ENCODE peak calls at places on chromosomes 12 and 14, in ten cellular contexts. H is pulmonary artery endothelial cell; F is neural crest cell; A is pancreas; C is effector CD8-positive, alpha-beta T cell; B is GM10248; N is A549; W is kidney tubule cell; P is activated T-cell treated with anti-CD3 and anti-CD28 coated beads, Interleukin-2, amount 50 U/mL, for 4 hours; D is occipital lobe. M is an unnamed sample.

GRCh38 chr14:91872011-91872476 is 4.7 kb upstream of the TC2N start:
- DNase-seq in B (peak; percentile 57), D (no peak), P (peak; percentile 53), W (peak; percentile 37), F (no peak), C (no peak), H (no peak), A (peak; percentile 82), N (no peak), M (no peak)

GRCh38 chr14:35365130-35366047 is 39.2 kb downstream of the NFKBIA start:
- DNase-seq in F (no peak), A (peak; percentile 32), H (peak; percentile 62), D (peak; percentile 42), N (peak; percentile 77), P (peak; percentile 62), C (no peak), B (peak; percentile 69), W (peak; percentile 96), M (peak; percentile 85)

GRCh38 chr14:99788713-99789112 is 4.5 kb upstream of the EML1 start:
- DNase-seq in C (no peak), B (no peak), D (no peak), W (no peak), F (no peak), H (no peak), N (no peak), P (no peak), A (no peak), M (no peak)

GRCh38 chr12:56220611-56221232 is 1.0 kb downstream of the RNF41 start:
- DNase-seq in N (no peak), P (no peak), A (no peak), F (no peak), D (no peak), W (peak; percentile 35), C (no peak), H (no peak), B (no peak), M (peak; percentile 43)

GRCh38 chr14:92549853-92550244 is 36.3 kb downstream of the RIN3 start:
- DNase-seq in D (no peak), H (no peak), P (no peak), F (no peak), C (no peak), N (no peak), B (no peak), A (peak; percentile 28), W (no peak), M (peak; percentile 69)

GRCh38 chr12:46874642-46875041 is 48.8 kb upstream of the SLC38A4 start:
- DNase-seq in F (no peak), A (no peak), H (no peak), B (no peak), D (no peak), N (no peak), C (no peak), W (peak; percentile 12), P (no peak), M (peak; percentile 17)

GRCh38 chr14:30214456-30215090 is 286.9 kb upstream of the PRKD1 start:
- DNase-seq in A (peak; percentile 19), H (peak; percentile 40), B (peak; percentile 3), W (peak; percentile 69), N (peak; percentile 14), C (no peak), P (no peak), D (peak; percentile 12), F (peak; percentile 14), M (peak; percentile 61)

GRCh38 chr12:40226652-40227051 is 1.9 kb downstream of the LRRK2 start:
- DNase-seq in F (no peak), W (peak; percentile 94), B (no peak), A (peak; percentile 58), D (peak; percentile 58), N (peak; percentile 53), H (peak; percentile 58), C (no peak), P (no peak), M (peak; percentile 79)

GRCh38 chr14:102867826-102868580 is 54.5 kb upstream of the AMN start:
- DNase-seq in F (no peak), H (no peak), C (no peak), P (no peak), N (no peak), A (no peak), B (no peak), D (no peak), W (no peak), M (no peak)

GRCh38 chr12:71981149-71981548 is 42.5 kb downstream of the TPH2 start:
- DNase-seq in W (no peak), B (no peak), N (no peak), F (no peak), H (no peak), D (no peak), P (no peak), C (no peak), A (no peak), M (no peak)

GRCh38 chr12:25959069-25959961 is 833 bp downstream of the RASSF8 start:
- DNase-seq in D (peak; percentile 35), W (peak; percentile 73), A (peak; percentile 59), B (peak; percentile 40), F (peak; percentile 24), H (no peak), C (no peak), N (peak; percentile 21), P (no peak), M (peak; percentile 70)

GRCh38 chr12:94561943-94562411 is 88.4 kb downstream of the TMCC3 start:
- DNase-seq in D (peak; percentile 79), W (peak; percentile 64), P (no peak), H (no peak), A (peak; percentile 53), B (peak; percentile 69), N (no peak), C (no peak), F (no peak), M (no peak)

GRCh38 chr12:12901158-12901791 is 9.9 kb downstream of the GPRC5A start:
- DNase-seq in F (no peak), B (no peak), C (no peak), H (no peak), D (peak; percentile 5), A (no peak), W (peak; percentile 91), P (no peak), N (peak; percentile 55), M (peak; percentile 76)

GRCh38 chr12:51322452-51322851 is 1.5 kb downstream of the BIN2 start:
- DNase-seq in D (no peak), F (no peak), B (peak; percentile 62), A (no peak), H (no peak), C (no peak), W (no peak), P (no peak), N (no peak), M (no peak)

GRCh38 chr14:32077081-32078029 is at the start of gene ARHGAP5:
- DNase-seq in W (no peak), N (no peak), F (peak; percentile 58), P (peak; percentile 63), C (peak; percentile 71), A (peak; percentile 59), B (peak; percentile 71), H (peak; percentile 4), D (peak; percentile 42), M (peak; percentile 5)

GRCh38 chr12:68334136-68334535 is 2.0 kb upstream of the MDM1 start:
- DNase-seq in C (no peak), D (no peak), H (no peak), N (no peak), B (peak; percentile 22), W (peak; percentile 33), F (no peak), A (no peak), P (no peak), M (no peak)

GRCh38 chr14:100547633-100548294 is 39.5 kb downstream of the BEGAIN start:
- DNase-seq in N (no peak), H (peak; percentile 29), D (no peak), W (peak; percentile 45), P (no peak), B (no peak), F (no peak), C (peak; percentile 17), A (peak; percentile 64), M (peak; percentile 86)

GRCh38 chr12:34016361-34016760 is 5.9 kb upstream of the ALG10 start:
- DNase-seq in A (no peak), N (no peak), P (no peak), F (no peak), D (no peak), C (no peak), W (no peak), H (no peak), B (no peak), M (no peak)

GRCh38 chr12:48189331-48190125 is 6.1 kb downstream of the CCDC184 start:
- DNase-seq in H (peak; percentile 30), P (peak; percentile 64), N (peak; percentile 56), F (peak; percentile 81), D (peak; percentile 52), A (peak; percentile 75), W (peak; percentile 67), C (peak; percentile 48), B (peak; percentile 62), M (peak; percentile 76)

GRCh38 chr12:68529466-68529865 is 81.2 kb upstream of the RAP1B start:
- DNase-seq in N (no peak), D (no peak), W (no peak), B (no peak), H (no peak), C (no peak), A (no peak), F (no peak), P (no peak), M (no peak)

GRCh38 chr14:105047283-105048016 is 17.8 kb downstream of the GPR132 start:
- DNase-seq in D (no peak), W (no peak), C (no peak), F (no peak), H (no peak), P (no peak), A (no peak), N (no peak), B (peak; percentile 57), M (no peak)

GRCh38 chr12:101671157-101671791 is 26.2 kb upstream of the CHPT1 start:
- DNase-seq in D (no peak), C (no peak), A (no peak), N (no peak), H (no peak), W (peak; percentile 72), F (no peak), B (peak; percentile 38), P (no peak), M (no peak)

GRCh38 chr12:68074294-68075027 is 85.1 kb downstream of the IFNG start:
- DNase-seq in B (no peak), F (no peak), C (no peak), W (no peak), A (no peak), N (no peak), D (no peak), P (no peak), H (no peak), M (no peak)

GRCh38 chr12:1517007-1517406 is 77.4 kb downstream of the FBXL14 start:
- DNase-seq in D (no peak), H (no peak), A (no peak), C (no peak), F (peak; percentile 56), N (no peak), P (no peak), B (no peak), W (peak; percentile 73), M (peak; percentile 70)

GRCh38 chr12:50401383-50402155 is 884 bp downstream of the LARP4 start:
- DNase-seq in F (no peak), A (no peak), D (no peak), N (no peak), W (peak; percentile 25), H (peak; percentile 26), B (no peak), P (no peak), C (no peak), M (peak; percentile 38)

GRCh38 chr14:94411638-94412037 is 23.2 kb upstream of the SERPINA1 start:
- DNase-seq in C (no peak), H (no peak), P (no peak), D (no peak), A (peak; percentile 27), F (no peak), B (no peak), W (peak; percentile 65), N (no peak), M (no peak)

GRCh38 chr12:9943244-9943643 is 11.1 kb upstream of the CLEC2A start:
- DNase-seq in C (peak; percentile 39), H (no peak), B (no peak), P (no peak), F (no peak), W (no peak), N (no peak), A (no peak), D (no peak), M (no peak)

M was measured in AG08395.